ENCODE peak calls at places on chromosomes 16 and 17, in four cellular contexts. One of them, this sample, is unnamed.

GRCh38 chr17:55157165-55157564 is 107.6 kb upstream of the HLF start:
- DNase-seq in lung: no peak
- DNase-seq in astrocyte: peak
- DNase-seq in ascending aorta: no peak
- DNase-seq in this sample: no peak

GRCh38 chr16:2532494-2533141 is 1.4 kb upstream of the CEMP1 start:
- DNase-seq in astrocyte: peak
- DNase-seq in ascending aorta: no peak
- DNase-seq in lung: peak
- DNase-seq in this sample: peak

GRCh38 chr16:82023206-82023605 is 11.8 kb upstream of the HSD17B2 start:
- DNase-seq in astrocyte: no peak
- DNase-seq in lung: no peak
- DNase-seq in ascending aorta: no peak
- DNase-seq in this sample: no peak

GRCh38 chr16:65306313-65306712 is 184.4 kb upstream of the CDH11 start:
- DNase-seq in lung: no peak
- DNase-seq in ascending aorta: no peak
- DNase-seq in astrocyte: no peak
- DNase-seq in this sample: no peak

GRCh38 chr17:14745122-14745521 is 444.2 kb downstream of the HS3ST3B1 start:
- DNase-seq in lung: no peak
- DNase-seq in astrocyte: no peak
- DNase-seq in ascending aorta: no peak
- DNase-seq in this sample: no peak

GRCh38 chr16:66361604-66362135 is 4.8 kb upstream of the CDH5 start:
- DNase-seq in ascending aorta: no peak
- DNase-seq in astrocyte: no peak
- DNase-seq in lung: no peak
- DNase-seq in this sample: no peak

GRCh38 chr17:56367381-56367780 is 214.1 kb downstream of the ANKFN1 start:
- DNase-seq in ascending aorta: no peak
- DNase-seq in astrocyte: no peak
- DNase-seq in lung: no peak
- DNase-seq in this sample: no peak

GRCh38 chr17:49741009-49741691 is 22.8 kb downstream of the FAM117A start:
- DNase-seq in astrocyte: peak
- DNase-seq in lung: no peak
- DNase-seq in ascending aorta: no peak
- DNase-seq in this sample: no peak

GRCh38 chr16:54812229-54812628 is 118.4 kb upstream of the IRX5 start:
- DNase-seq in ascending aorta: no peak
- DNase-seq in astrocyte: no peak
- DNase-seq in lung: no peak
- DNase-seq in this sample: no peak

GRCh38 chr17:40086150-40087044 is 14.0 kb downstream of the NR1D1 start:
- DNase-seq in astrocyte: no peak
- DNase-seq in ascending aorta: no peak
- DNase-seq in lung: no peak
- DNase-seq in this sample: peak

GRCh38 chr16:49854227-49855203 is 1.4 kb downstream of the ZNF423 start:
- DNase-seq in lung: no peak
- DNase-seq in astrocyte: no peak
- DNase-seq in ascending aorta: no peak
- DNase-seq in this sample: peak

GRCh38 chr17:43438626-43439529 is 40.1 kb downstream of the ARL4D start:
- DNase-seq in lung: no peak
- DNase-seq in astrocyte: no peak
- DNase-seq in ascending aorta: no peak
- DNase-seq in this sample: no peak

GRCh38 chr17:7854851-7855642 is at the start of gene TMEM88:
- DNase-seq in ascending aorta: no peak
- DNase-seq in astrocyte: no peak
- DNase-seq in lung: no peak
- DNase-seq in this sample: no peak

GRCh38 chr16:23268561-23268960 is 33.5 kb upstream of the SCNN1B start:
- DNase-seq in lung: no peak
- DNase-seq in ascending aorta: no peak
- DNase-seq in astrocyte: no peak
- DNase-seq in this sample: no peak

GRCh38 chr17:55632236-55632635 is 90.4 kb downstream of the TMEM100 start:
- DNase-seq in astrocyte: no peak
- DNase-seq in ascending aorta: no peak
- DNase-seq in lung: no peak
- DNase-seq in this sample: no peak

GRCh38 chr16:73179671-73180370 is 131.9 kb upstream of the ZFHX3 start:
- DNase-seq in ascending aorta: no peak
- DNase-seq in lung: no peak
- DNase-seq in astrocyte: no peak
- DNase-seq in this sample: no peak

GRCh38 chr16:56615353-56615752 is 7.0 kb downstream of the MT2A start:
- DNase-seq in ascending aorta: no peak
- DNase-seq in lung: no peak
- DNase-seq in astrocyte: peak
- DNase-seq in this sample: no peak

GRCh38 chr17:31548709-31549108 is 157.2 kb downstream of the RAB11FIP4 start:
- DNase-seq in astrocyte: no peak
- DNase-seq in ascending aorta: no peak
- DNase-seq in lung: no peak
- DNase-seq in this sample: no peak

GRCh38 chr16:70657956-70658355 is 11.6 kb downstream of the IL34 start:
- DNase-seq in lung: no peak
- DNase-seq in astrocyte: no peak
- DNase-seq in ascending aorta: no peak
- DNase-seq in this sample: no peak

GRCh38 chr17:1474402-1475189 is 17.9 kb downstream of the MYO1C start:
- DNase-seq in lung: no peak
- DNase-seq in ascending aorta: no peak
- DNase-seq in astrocyte: no peak
- DNase-seq in this sample: no peak

GRCh38 chr17:13477180-13477611 is 124.5 kb downstream of the HS3ST3A1 start:
- DNase-seq in astrocyte: peak
- DNase-seq in ascending aorta: no peak
- DNase-seq in lung: no peak
- DNase-seq in this sample: no peak

GRCh38 chr16:14007460-14007859 is 63.7 kb upstream of the MRTFB start:
- DNase-seq in ascending aorta: no peak
- DNase-seq in astrocyte: peak
- DNase-seq in lung: no peak
- DNase-seq in this sample: no peak

GRCh38 chr16:83470406-83470805 is 337.4 kb upstream of the HSBP1 start:
- DNase-seq in ascending aorta: no peak
- DNase-seq in lung: no peak
- DNase-seq in astrocyte: peak
- DNase-seq in this sample: no peak

GRCh38 chr17:11900103-11900502 is 97.2 kb downstream of the ZNF18 start:
- DNase-seq in ascending aorta: no peak
- DNase-seq in astrocyte: no peak
- DNase-seq in lung: no peak
- DNase-seq in this sample: no peak

GRCh38 chr16:53022374-53022773 is 30.3 kb downstream of the CHD9NB start:
- DNase-seq in astrocyte: peak
- DNase-seq in ascending aorta: no peak
- DNase-seq in lung: peak
- DNase-seq in this sample: peak

GRCh38 chr17:55731586-55732250 is 9.1 kb upstream of the TMEM100 start:
- DNase-seq in ascending aorta: no peak
- DNase-seq in lung: no peak
- DNase-seq in astrocyte: no peak
- DNase-seq in this sample: peak

GRCh38 chr17:47703191-47703591 is 9.2 kb downstream of the TBKBP1 start:
- DNase-seq in astrocyte: no peak
- DNase-seq in lung: no peak
- DNase-seq in ascending aorta: no peak
- DNase-seq in this sample: peak

GRCh38 chr17:31571124-31571892 is 179.8 kb downstream of the RAB11FIP4 start:
- DNase-seq in ascending aorta: no peak
- DNase-seq in astrocyte: peak
- DNase-seq in lung: peak
- DNase-seq in this sample: peak

GRCh38 chr16:4317471-4318170 is 1.8 kb downstream of the GLIS2 start:
- DNase-seq in astrocyte: peak
- DNase-seq in ascending aorta: no peak
- DNase-seq in lung: no peak
- DNase-seq in this sample: no peak

GRCh38 chr17:74042744-74043486 is 160.6 kb upstream of the RPL38 start:
- DNase-seq in astrocyte: peak
- DNase-seq in lung: no peak
- DNase-seq in ascending aorta: peak
- DNase-seq in this sample: no peak

GRCh38 chr16:59249049-59249448 is 514.9 kb upstream of the GOT2 start:
- DNase-seq in lung: no peak
- DNase-seq in astrocyte: no peak
- DNase-seq in ascending aorta: no peak
- DNase-seq in this sample: no peak

GRCh38 chr16:16797239-16797638 is 418.3 kb downstream of the NPIPA7 start:
- DNase-seq in astrocyte: no peak
- DNase-seq in lung: no peak
- DNase-seq in ascending aorta: no peak
- DNase-seq in this sample: no peak

GRCh38 chr16:31700530-31701388 is 172.8 kb upstream of the ZNF267 start:
- DNase-seq in lung: peak
- DNase-seq in astrocyte: peak
- DNase-seq in ascending aorta: peak
- DNase-seq in this sample: peak

GRCh38 chr17:56939869-56940484 is 20.9 kb downstream of the COIL start:
- DNase-seq in lung: no peak
- DNase-seq in ascending aorta: no peak
- DNase-seq in astrocyte: peak
- DNase-seq in this sample: no peak

GRCh38 chr17:19312406-19312805 is 50.1 kb downstream of the B9D1 start:
- DNase-seq in lung: no peak
- DNase-seq in ascending aorta: no peak
- DNase-seq in astrocyte: no peak
- DNase-seq in this sample: no peak

GRCh38 chr17:19315104-19315503 is 47.4 kb downstream of the B9D1 start:
- DNase-seq in astrocyte: no peak
- DNase-seq in lung: no peak
- DNase-seq in ascending aorta: no peak
- DNase-seq in this sample: no peak

GRCh38 chr17:19311421-19312215 is 50.9 kb downstream of the B9D1 start:
- DNase-seq in lung: no peak
- DNase-seq in ascending aorta: no peak
- DNase-seq in astrocyte: peak
- DNase-seq in this sample: no peak

GRCh38 chr17:19313746-19314651 is 48.5 kb downstream of the B9D1 start:
- DNase-seq in astrocyte: no peak
- DNase-seq in lung: no peak
- DNase-seq in ascending aorta: no peak
- DNase-seq in this sample: peak

GRCh38 chr17:19313066-19313745 is 49.3 kb downstream of the B9D1 start:
- DNase-seq in ascending aorta: no peak
- DNase-seq in lung: no peak
- DNase-seq in astrocyte: no peak
- DNase-seq in this sample: no peak
- H3K27ac ChIP-seq in ascending aorta: no peak
- H3K27ac ChIP-seq in lung: no peak
- H3K27ac ChIP-seq in astrocyte: no peak
- H3K27ac ChIP-seq in this sample: no peak

DNA sequence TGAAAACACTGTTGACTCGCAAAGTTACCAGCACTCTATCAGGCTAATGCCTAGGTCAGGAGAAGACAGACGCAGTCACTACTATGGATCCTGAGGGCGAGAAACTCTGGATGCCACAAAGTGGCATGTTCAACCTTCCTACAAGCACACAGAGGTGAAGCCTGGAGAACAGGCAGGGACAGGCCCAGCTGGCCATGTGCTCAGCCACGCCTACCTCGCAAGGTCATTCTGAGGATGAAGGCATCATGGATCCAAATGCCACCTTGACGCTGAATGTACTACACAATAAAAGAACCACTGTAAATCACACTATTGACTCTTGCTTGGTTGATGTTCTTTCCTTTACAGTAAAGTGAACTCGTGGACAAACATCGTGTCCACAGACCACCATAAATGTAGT is 85.8 kb downstream of the ANKRD11 start:
- DNase-seq in astrocyte: no peak
- DNase-seq in ascending aorta: no peak
- DNase-seq in lung: no peak
- DNase-seq in this sample: peak
- H3K27ac ChIP-seq in astrocyte: no peak
- H3K27ac ChIP-seq in ascending aorta: no peak
- H3K27ac ChIP-seq in lung: no peak
- H3K27ac ChIP-seq in this sample: no peak

GRCh38 chr16:27677300-27677699 is 127.4 kb downstream of the KATNIP start:
- DNase-seq in astrocyte: peak
- DNase-seq in lung: no peak
- DNase-seq in ascending aorta: no peak
- DNase-seq in this sample: no peak
- H3K27ac ChIP-seq in astrocyte: peak
- H3K27ac ChIP-seq in lung: no peak
- H3K27ac ChIP-seq in ascending aorta: no peak
- H3K27ac ChIP-seq in this sample: no peak

DNA sequence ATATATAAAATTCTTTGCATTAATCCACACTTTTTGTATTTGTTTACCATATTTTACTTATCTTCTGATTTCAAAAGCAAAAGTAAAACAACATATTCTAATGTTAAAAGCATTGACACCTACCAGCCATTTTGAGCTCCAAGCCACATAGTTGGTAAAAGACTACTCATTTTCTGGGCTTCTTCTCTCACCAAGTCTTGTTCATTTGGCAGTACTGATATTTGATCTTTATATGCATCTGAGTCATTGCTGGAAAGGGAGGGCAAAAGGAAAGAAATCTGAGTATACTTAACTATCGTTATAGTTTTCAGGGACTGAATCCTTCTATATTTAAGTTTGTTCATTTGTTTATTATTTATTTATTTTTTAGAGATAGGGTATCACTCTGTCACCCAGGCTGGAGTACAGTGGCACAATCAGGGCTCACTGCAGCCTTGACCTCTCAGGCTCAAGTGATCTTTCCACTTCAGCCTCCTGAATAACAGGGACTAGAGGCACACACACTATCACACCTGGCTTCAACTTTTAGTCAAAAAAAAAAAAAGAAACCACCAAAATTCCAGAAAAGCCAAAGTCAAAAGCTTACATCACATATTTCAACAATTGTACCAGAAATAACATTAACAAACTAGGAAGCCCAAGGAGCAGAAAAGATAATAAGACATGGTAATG is 121.0 kb upstream of the TOB1 start:
- DNase-seq in lung: no peak
- DNase-seq in astrocyte: peak
- DNase-seq in ascending aorta: no peak
- DNase-seq in this sample: no peak
- H3K27ac ChIP-seq in lung: no peak
- H3K27ac ChIP-seq in astrocyte: no peak
- H3K27ac ChIP-seq in ascending aorta: no peak
- H3K27ac ChIP-seq in this sample: no peak

GRCh38 chr16:89922477-89922883 is 662 bp upstream of the TUBB3 start:
- DNase-seq in ascending aorta: peak
- DNase-seq in astrocyte: peak
- DNase-seq in lung: peak
- DNase-seq in this sample: peak
- H3K27ac ChIP-seq in ascending aorta: peak
- H3K27ac ChIP-seq in astrocyte: peak
- H3K27ac ChIP-seq in lung: peak
- H3K27ac ChIP-seq in this sample: peak